ENCODE peak calls at places on chromosomes 5 and 9, in nine cellular contexts. One of them, this sample, is unnamed.

GRCh38 chr9:134375430-134376385 is 49.5 kb downstream of the RXRA start:
- DNase-seq in pancreas: no peak
- DNase-seq in OCI-LY7: no peak
- DNase-seq in uterus: peak; percentile 74
- DNase-seq in MM.1S: no peak
- DNase-seq in SK-N-SH: peak; percentile 66
- DNase-seq in neural progenitor cell: peak; percentile 42
- DNase-seq in kidney: no peak
- DNase-seq in K562: peak; percentile 39
- DNase-seq in this sample: no peak

GRCh38 chr5:30846171-30846570 is 347.3 kb upstream of the CDH6 start:
- DNase-seq in MM.1S: no peak
- DNase-seq in neural progenitor cell: no peak
- DNase-seq in pancreas: no peak
- DNase-seq in kidney: no peak
- DNase-seq in SK-N-SH: no peak
- DNase-seq in OCI-LY7: no peak
- DNase-seq in uterus: no peak
- DNase-seq in K562: no peak
- DNase-seq in this sample: no peak

GRCh38 chr5:36655171-36655570 is 48.8 kb downstream of the SLC1A3 start:
- DNase-seq in pancreas: no peak
- DNase-seq in OCI-LY7: no peak
- DNase-seq in MM.1S: no peak
- DNase-seq in SK-N-SH: no peak
- DNase-seq in K562: no peak
- DNase-seq in kidney: no peak
- DNase-seq in uterus: no peak
- DNase-seq in neural progenitor cell: peak; percentile 37
- DNase-seq in this sample: no peak

GRCh38 chr5:157312492-157312891 is 46.6 kb downstream of the CYFIP2 start:
- DNase-seq in MM.1S: peak; percentile 31
- DNase-seq in neural progenitor cell: peak; percentile 60
- DNase-seq in pancreas: no peak
- DNase-seq in uterus: no peak
- DNase-seq in SK-N-SH: peak; percentile 82
- DNase-seq in K562: peak; percentile 49
- DNase-seq in OCI-LY7: peak; percentile 72
- DNase-seq in kidney: no peak
- DNase-seq in this sample: peak; percentile 57

GRCh38 chr9:83039303-83039702 is 23.6 kb downstream of the RASEF start:
- DNase-seq in uterus: no peak
- DNase-seq in K562: no peak
- DNase-seq in MM.1S: no peak
- DNase-seq in kidney: no peak
- DNase-seq in pancreas: no peak
- DNase-seq in SK-N-SH: no peak
- DNase-seq in neural progenitor cell: no peak
- DNase-seq in OCI-LY7: no peak
- DNase-seq in this sample: no peak

GRCh38 chr9:7592321-7593319 is 207.0 kb downstream of the DMAC1 start:
- DNase-seq in pancreas: no peak
- DNase-seq in OCI-LY7: no peak
- DNase-seq in kidney: no peak
- DNase-seq in K562: no peak
- DNase-seq in SK-N-SH: peak; percentile 6
- DNase-seq in neural progenitor cell: peak; percentile 26
- DNase-seq in MM.1S: no peak
- DNase-seq in uterus: no peak
- DNase-seq in this sample: peak; percentile 1

GRCh38 chr9:36742264-36742663 is 169.6 kb downstream of the MELK start:
- DNase-seq in kidney: no peak
- DNase-seq in MM.1S: no peak
- DNase-seq in neural progenitor cell: no peak
- DNase-seq in pancreas: no peak
- DNase-seq in uterus: no peak
- DNase-seq in K562: no peak
- DNase-seq in OCI-LY7: peak; percentile 25
- DNase-seq in SK-N-SH: no peak
- DNase-seq in this sample: no peak

GRCh38 chr5:72197393-72197792 is 90.1 kb downstream of the MAP1B start:
- DNase-seq in SK-N-SH: no peak
- DNase-seq in pancreas: no peak
- DNase-seq in OCI-LY7: no peak
- DNase-seq in neural progenitor cell: no peak
- DNase-seq in MM.1S: no peak
- DNase-seq in kidney: no peak
- DNase-seq in uterus: no peak
- DNase-seq in K562: no peak
- DNase-seq in this sample: no peak

GRCh38 chr9:136545966-136546696 is at the start of gene NOTCH1:
- DNase-seq in neural progenitor cell: peak; percentile 92
- DNase-seq in MM.1S: peak; percentile 95
- DNase-seq in uterus: peak; percentile 92
- DNase-seq in pancreas: peak; percentile 91
- DNase-seq in K562: peak; percentile 94
- DNase-seq in kidney: peak; percentile 98
- DNase-seq in SK-N-SH: peak; percentile 88
- DNase-seq in OCI-LY7: peak; percentile 91
- DNase-seq in this sample: peak; percentile 88

GRCh38 chr5:56951131-56951945 is 585 bp downstream of the MIER3 start:
- DNase-seq in pancreas: peak; percentile 38
- DNase-seq in kidney: peak; percentile 81
- DNase-seq in OCI-LY7: peak; percentile 58
- DNase-seq in uterus: peak; percentile 28
- DNase-seq in neural progenitor cell: peak; percentile 84
- DNase-seq in MM.1S: peak; percentile 32
- DNase-seq in K562: no peak
- DNase-seq in SK-N-SH: peak; percentile 82
- DNase-seq in this sample: peak; percentile 49

GRCh38 chr5:56947052-56947451 is 4.9 kb downstream of the MIER3 start:
- DNase-seq in MM.1S: no peak
- DNase-seq in uterus: no peak
- DNase-seq in neural progenitor cell: no peak
- DNase-seq in K562: no peak
- DNase-seq in SK-N-SH: no peak
- DNase-seq in OCI-LY7: no peak
- DNase-seq in kidney: no peak
- DNase-seq in pancreas: no peak
- DNase-seq in this sample: no peak

GRCh38 chr5:56950626-56951130 is 1.2 kb downstream of the MIER3 start:
- DNase-seq in K562: peak; percentile 32
- DNase-seq in SK-N-SH: peak; percentile 62
- DNase-seq in neural progenitor cell: peak; percentile 78
- DNase-seq in kidney: peak; percentile 87
- DNase-seq in MM.1S: peak; percentile 70
- DNase-seq in OCI-LY7: peak; percentile 64
- DNase-seq in uterus: peak; percentile 77
- DNase-seq in pancreas: peak; percentile 46
- DNase-seq in this sample: peak; percentile 60

DNA sequence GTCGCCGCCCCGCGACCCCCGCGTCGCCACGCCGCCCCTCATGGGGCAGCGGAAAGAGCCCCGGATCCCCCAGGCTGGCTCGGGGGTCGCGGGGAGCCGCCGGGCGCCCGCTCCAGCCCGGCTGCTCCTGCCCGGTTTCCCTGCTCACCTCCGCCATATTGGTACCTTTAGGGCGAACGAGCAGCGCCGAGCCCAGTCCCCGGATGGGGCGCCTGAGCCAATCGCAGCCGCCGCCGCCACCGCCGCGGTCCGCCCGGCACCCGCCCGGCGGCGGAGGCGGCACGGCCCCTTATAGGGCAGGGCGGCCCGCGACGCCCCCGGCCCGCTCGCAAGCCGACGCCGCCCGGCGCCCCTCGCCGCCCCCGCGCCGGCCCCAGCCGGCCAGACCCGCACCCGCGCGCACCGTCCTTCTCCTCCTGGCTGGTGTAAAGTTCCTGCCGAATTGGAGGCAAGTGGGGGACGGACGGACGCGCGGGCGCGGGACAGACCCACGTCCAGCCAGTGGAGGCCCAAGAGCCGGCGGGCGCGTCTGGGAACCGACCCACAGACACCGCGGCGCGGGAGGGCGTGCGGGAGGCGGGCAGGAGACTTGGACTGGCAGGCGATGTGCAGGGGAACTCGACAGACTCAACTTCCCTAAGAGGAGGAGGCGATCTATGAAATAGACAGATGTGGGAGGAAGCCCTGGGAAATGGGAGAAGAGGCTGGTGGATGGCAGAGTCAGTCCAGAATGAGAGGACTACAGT is at the start of gene MIER3:
- DNase-seq in uterus: peak; percentile 77
- DNase-seq in neural progenitor cell: peak; percentile 94
- DNase-seq in K562: peak; percentile 96
- DNase-seq in MM.1S: peak; percentile 81
- DNase-seq in SK-N-SH: peak; percentile 97
- DNase-seq in kidney: peak; percentile 92
- DNase-seq in pancreas: peak; percentile 78
- DNase-seq in OCI-LY7: peak; percentile 85
- DNase-seq in this sample: peak; percentile 81
- TF ChIP-seq CTCF in uterus: no peak
- TF ChIP-seq CTCF in neural progenitor cell: no peak
- TF ChIP-seq CTCF in K562: no peak
- TF ChIP-seq CTCF in MM.1S: no peak
- TF ChIP-seq CTCF in SK-N-SH: no peak
- TF ChIP-seq CTCF in kidney: no peak
- TF ChIP-seq CTCF in pancreas: no peak
- TF ChIP-seq CTCF in OCI-LY7: no peak
- TF ChIP-seq CTCF in this sample: no peak

DNA sequence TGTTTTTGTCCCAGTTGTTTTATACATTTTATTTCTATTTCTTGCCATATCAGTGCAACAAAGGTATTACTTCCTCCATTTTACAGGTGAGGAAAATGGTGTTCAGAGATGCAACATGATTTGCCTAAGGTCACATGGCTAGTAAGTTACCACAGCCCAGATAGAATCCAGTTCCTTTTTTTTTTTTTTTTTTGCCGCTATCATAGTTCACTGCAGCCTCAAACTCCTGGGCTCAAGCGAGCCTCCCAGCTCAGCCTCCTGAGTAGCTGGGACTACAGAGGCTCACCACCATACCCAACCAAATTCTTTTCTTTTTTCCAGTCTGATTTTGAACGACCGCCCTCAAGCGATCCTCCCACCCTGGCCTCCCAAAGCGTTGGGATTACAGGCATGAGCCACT is 480 bp upstream of the CCDC69 start:
- DNase-seq in K562: no peak
- DNase-seq in kidney: no peak
- DNase-seq in SK-N-SH: no peak
- DNase-seq in MM.1S: peak; percentile 31
- DNase-seq in neural progenitor cell: no peak
- DNase-seq in OCI-LY7: peak; percentile 83
- DNase-seq in uterus: no peak
- DNase-seq in pancreas: no peak
- DNase-seq in this sample: no peak
- H3K4me1 ChIP-seq in K562: peaks cover 19% of the 10 kb centered on the region
- H3K4me1 ChIP-seq in kidney: peaks cover 5% of the 10 kb centered on the region
- H3K4me1 ChIP-seq in SK-N-SH: no peaks in the 10 kb centered on the region
- H3K4me1 ChIP-seq in MM.1S: peaks cover 50% of the 10 kb centered on the region
- H3K4me1 ChIP-seq in neural progenitor cell: no peaks in the 10 kb centered on the region
- H3K4me1 ChIP-seq in OCI-LY7: peaks cover 70% of the 10 kb centered on the region
- H3K4me1 ChIP-seq in uterus: no peaks in the 10 kb centered on the region
- H3K4me1 ChIP-seq in pancreas: peaks cover 24% of the 10 kb centered on the region
- H3K4me1 ChIP-seq in this sample: peaks cover 10% of the 10 kb centered on the region

GRCh38 chr5:166083183-166083959 is 2208.1 kb upstream of the WWC1 start:
- DNase-seq in kidney: no peak
- DNase-seq in uterus: no peak
- DNase-seq in OCI-LY7: no peak
- DNase-seq in K562: no peak
- DNase-seq in MM.1S: no peak
- DNase-seq in neural progenitor cell: peak; percentile 33
- DNase-seq in pancreas: no peak
- DNase-seq in SK-N-SH: no peak
- DNase-seq in this sample: no peak
- TF ChIP-seq CTCF in kidney: no peak
- TF ChIP-seq CTCF in uterus: no peak
- TF ChIP-seq CTCF in OCI-LY7: no peak
- TF ChIP-seq CTCF in K562: no peak
- TF ChIP-seq CTCF in MM.1S: no peak
- TF ChIP-seq CTCF in neural progenitor cell: peak; percentile 15
- TF ChIP-seq CTCF in pancreas: no peak
- TF ChIP-seq CTCF in SK-N-SH: no peak
- TF ChIP-seq CTCF in this sample: no peak

DNA sequence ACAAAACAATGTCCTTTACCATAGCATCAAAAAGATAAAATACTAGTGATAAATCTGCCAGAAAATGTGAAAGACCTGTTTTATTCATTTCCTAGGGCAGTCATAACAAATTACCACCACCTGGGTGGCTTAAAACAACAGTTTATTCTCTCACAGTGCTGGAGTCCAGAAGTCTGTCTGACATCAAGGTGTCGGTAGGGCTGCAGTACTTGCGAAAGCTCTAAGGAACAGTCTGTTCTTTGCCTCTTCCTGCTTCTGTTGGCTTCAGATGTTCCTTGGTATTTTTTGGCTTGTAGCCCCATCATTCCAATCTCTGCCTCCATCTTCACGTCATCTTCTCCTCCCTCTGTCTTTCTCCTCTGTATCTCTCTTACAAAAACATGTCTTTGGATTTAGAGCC is 51.0 kb downstream of the PTPDC1 start:
- DNase-seq in K562: no peak
- DNase-seq in SK-N-SH: no peak
- DNase-seq in uterus: peak; percentile 47
- DNase-seq in neural progenitor cell: no peak
- DNase-seq in MM.1S: no peak
- DNase-seq in kidney: no peak
- DNase-seq in OCI-LY7: no peak
- DNase-seq in pancreas: no peak
- DNase-seq in this sample: no peak
- H3K4me1 ChIP-seq in K562: peaks cover 8% of the 10 kb centered on the region
- H3K4me1 ChIP-seq in SK-N-SH: peaks cover 10% of the 10 kb centered on the region
- H3K4me1 ChIP-seq in uterus: peaks cover 23% of the 10 kb centered on the region
- H3K4me1 ChIP-seq in neural progenitor cell: no peaks in the 10 kb centered on the region
- H3K4me1 ChIP-seq in MM.1S: no peaks in the 10 kb centered on the region
- H3K4me1 ChIP-seq in kidney: peaks cover 5% of the 10 kb centered on the region
- H3K4me1 ChIP-seq in OCI-LY7: no peaks in the 10 kb centered on the region
- H3K4me1 ChIP-seq in pancreas: peaks cover 3% of the 10 kb centered on the region
- H3K4me1 ChIP-seq in this sample: no peaks in the 10 kb centered on the region

This sample was measured in Caco-2.